ENCODE peak calls at places on chromosomes 1 and 21, in ten cellular contexts. L is heart right ventricle; N is aorta; O is right lobe of liver; J is vagina; R is CD4-positive, alpha-beta memory T cell; Y is IMR-90; B is fibroblast of lung; P is breast epithelium; H is neuronal stem cell. X is an unnamed sample.

GRCh38 chr1:23837905-23838304 is 12.7 kb upstream of the HMGCL start:
- DNase-seq in B (no peak), O (no peak), J (no peak), L (peak; percentile 16), R (no peak), Y (no peak), P (no peak), N (peak; percentile 46), H (no peak), X (no peak)

GRCh38 chr1:220353229-220354012 is 81.2 kb upstream of the RAB3GAP2 start:
- DNase-seq in N (no peak), R (no peak), B (no peak), P (no peak), L (no peak), Y (no peak), J (no peak), O (no peak), H (no peak), X (no peak)

GRCh38 chr21:20031807-20032206 is 966.4 kb upstream of the NCAM2 start:
- DNase-seq in Y (no peak), O (no peak), J (no peak), B (no peak), R (no peak), P (no peak), L (no peak), N (no peak), H (no peak), X (no peak)

GRCh38 chr1:177247777-177248176 is 77.0 kb downstream of the BRINP2 start:
- DNase-seq in N (no peak), H (no peak), R (no peak), B (no peak), O (no peak), P (no peak), Y (no peak), L (no peak), J (no peak), X (no peak)

GRCh38 chr1:211258756-211259595 is at the start of gene RCOR3:
- DNase-seq in B (peak; percentile 94), O (peak; percentile 96), N (peak; percentile 97), P (peak; percentile 94), H (peak; percentile 95), R (peak; percentile 91), Y (peak; percentile 87), J (no peak), L (peak; percentile 96), X (peak; percentile 89)

GRCh38 chr1:102191723-102192122 is 195.0 kb upstream of the OLFM3 start:
- DNase-seq in Y (no peak), P (no peak), N (no peak), L (no peak), R (no peak), B (peak; percentile 2), O (no peak), J (no peak), H (peak; percentile 62), X (no peak)

GRCh38 chr21:38820471-38821239 is 14.9 kb downstream of the ETS2 start:
- DNase-seq in N (no peak), H (no peak), L (no peak), B (peak; percentile 62), O (peak; percentile 92), P (no peak), J (peak; percentile 93), R (no peak), Y (no peak), X (no peak)

GRCh38 chr1:107776898-107777663 is 187.9 kb downstream of the VAV3 start:
- DNase-seq in N (no peak), B (no peak), R (no peak), O (no peak), J (no peak), Y (no peak), P (no peak), L (no peak), H (no peak), X (no peak)

GRCh38 chr1:113981962-113982931 is 3.0 kb downstream of the OLFML3 start:
- DNase-seq in O (peak; percentile 51), J (no peak), H (no peak), B (peak; percentile 90), L (peak; percentile 54), Y (peak; percentile 82), P (no peak), R (no peak), N (peak; percentile 83), X (no peak)

GRCh38 chr1:228782662-228783414 is 47.6 kb downstream of the RHOU start:
- DNase-seq in H (no peak), P (no peak), R (no peak), J (no peak), B (peak; percentile 34), O (peak; percentile 63), L (no peak), N (no peak), Y (peak; percentile 57), X (no peak)

GRCh38 chr1:202791102-202791747 is 17.0 kb downstream of the KDM5B start:
- DNase-seq in P (no peak), N (no peak), B (no peak), H (no peak), R (no peak), L (no peak), J (no peak), O (no peak), Y (no peak), X (no peak)

GRCh38 chr1:205579711-205580110 is 52.1 kb downstream of the ELK4 start:
- DNase-seq in Y (no peak), P (no peak), H (no peak), R (no peak), N (no peak), O (peak; percentile 38), B (no peak), J (no peak), L (no peak), X (no peak)

GRCh38 chr1:64734289-64734652 is 10.6 kb upstream of the RAVER2 start:
- DNase-seq in R (no peak), H (no peak), O (no peak), N (no peak), Y (no peak), L (no peak), B (no peak), J (no peak), P (no peak), X (no peak)

GRCh38 chr21:22791376-22791775 is 1793.2 kb downstream of the NCAM2 start:
- DNase-seq in N (no peak), J (no peak), H (no peak), Y (no peak), P (no peak), R (no peak), O (no peak), L (no peak), B (no peak), X (no peak)

GRCh38 chr1:246987083-246987690 is 20.7 kb downstream of the ZNF695 start:
- DNase-seq in B (no peak), P (no peak), H (no peak), J (no peak), R (no peak), N (no peak), O (no peak), Y (no peak), L (no peak), X (no peak)
- H3K9me3 ChIP-seq in B (no peaks in the 10 kb centered on the region), P (peaks cover 94% of the 10 kb centered on the region), H (peaks cover 50% of the 10 kb centered on the region), J (peaks cover 29% of the 10 kb centered on the region), R (peaks cover 44% of the 10 kb centered on the region), N (peaks cover 11% of the 10 kb centered on the region), O (peaks cover 8% of the 10 kb centered on the region), Y (peaks cover 38% of the 10 kb centered on the region), L (peaks cover 100% of the 10 kb centered on the region), X (peaks cover 30% of the 10 kb centered on the region)

GRCh38 chr1:54826226-54826816 is 25.2 kb upstream of the TTC22 start:
- DNase-seq in N (no peak), O (peak; percentile 26), P (peak; percentile 24), L (no peak), H (no peak), J (peak; percentile 67), R (no peak), Y (no peak), B (no peak), X (no peak)
- H3K9me3 ChIP-seq in N (peaks cover 5% of the 10 kb centered on the region), O (no peaks in the 10 kb centered on the region), P (peaks cover 17% of the 10 kb centered on the region), L (peaks cover 58% of the 10 kb centered on the region), H (peaks cover 2% of the 10 kb centered on the region), J (peaks cover 5% of the 10 kb centered on the region), R (no peaks in the 10 kb centered on the region), Y (peaks cover 19% of the 10 kb centered on the region), B (no peaks in the 10 kb centered on the region), X (no peaks in the 10 kb centered on the region)

GRCh38 chr1:238242156-238242555 is 351.4 kb upstream of the ZP4 start:
- DNase-seq in H (no peak), L (no peak), J (no peak), O (no peak), P (no peak), N (no peak), B (no peak), R (no peak), Y (no peak), X (no peak)
- H3K9me3 ChIP-seq in H (no peaks in the 10 kb centered on the region), L (no peaks in the 10 kb centered on the region), J (no peaks in the 10 kb centered on the region), O (no peaks in the 10 kb centered on the region), P (no peaks in the 10 kb centered on the region), N (peaks cover 1% of the 10 kb centered on the region), B (no peaks in the 10 kb centered on the region), R (no peaks in the 10 kb centered on the region), Y (peaks cover 4% of the 10 kb centered on the region), X (no peaks in the 10 kb centered on the region)

DNA sequence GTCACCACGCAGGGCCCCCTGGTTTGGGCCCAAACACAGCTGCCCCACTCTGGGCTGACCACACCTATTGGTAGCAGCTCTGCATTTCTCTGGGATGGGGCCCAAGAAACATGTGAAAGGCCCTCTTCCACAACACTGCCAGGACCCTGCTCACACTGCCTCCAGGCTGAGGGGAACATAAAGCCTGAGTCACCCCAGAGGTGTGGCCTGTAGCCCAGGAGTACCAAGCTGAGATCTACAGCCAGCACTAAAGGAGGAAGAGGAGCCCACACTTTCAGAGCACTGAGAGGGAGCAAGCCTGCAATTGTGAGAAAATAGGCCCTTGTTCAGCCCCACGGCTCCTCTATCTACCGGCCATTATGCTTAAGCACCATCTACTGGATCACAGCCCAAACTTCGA is 14.4 kb upstream of the OR2T10 start:
- DNase-seq in R (no peak), N (no peak), P (no peak), H (no peak), J (no peak), B (no peak), L (no peak), O (no peak), Y (no peak), X (no peak)
- H3K9me3 ChIP-seq in R (no peaks in the 10 kb centered on the region), N (no peaks in the 10 kb centered on the region), P (no peaks in the 10 kb centered on the region), H (peaks cover 13% of the 10 kb centered on the region), J (no peaks in the 10 kb centered on the region), B (no peaks in the 10 kb centered on the region), L (no peaks in the 10 kb centered on the region), O (no peaks in the 10 kb centered on the region), Y (no peaks in the 10 kb centered on the region), X (no peaks in the 10 kb centered on the region)

DNA sequence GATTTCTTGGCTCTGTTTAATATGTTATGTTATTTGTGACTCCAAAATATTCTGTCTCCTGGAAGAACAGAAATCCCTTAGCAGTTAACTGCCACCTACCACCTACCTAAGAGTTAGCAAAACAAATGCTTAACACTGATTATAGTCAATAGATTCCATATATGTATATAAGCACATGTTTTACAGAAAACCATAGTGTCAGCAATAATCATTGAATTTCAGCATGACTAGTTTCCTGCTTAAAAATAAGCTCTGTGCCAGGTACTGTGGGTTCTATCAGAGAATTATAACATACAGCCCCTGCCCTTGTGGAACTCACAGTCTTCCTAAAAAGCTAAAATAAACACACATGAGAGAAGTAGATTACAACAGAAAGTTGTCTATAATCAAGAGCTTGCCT is 561.9 kb upstream of the CAMK1G start:
- DNase-seq in R (no peak), H (no peak), N (no peak), L (no peak), Y (no peak), J (no peak), B (no peak), O (no peak), P (no peak), X (no peak)
- H3K9me3 ChIP-seq in R (no peaks in the 10 kb centered on the region), H (peaks cover 2% of the 10 kb centered on the region), N (peaks cover 10% of the 10 kb centered on the region), L (peaks cover 19% of the 10 kb centered on the region), Y (peaks cover 11% of the 10 kb centered on the region), J (no peaks in the 10 kb centered on the region), B (no peaks in the 10 kb centered on the region), O (no peaks in the 10 kb centered on the region), P (peaks cover 19% of the 10 kb centered on the region), X (no peaks in the 10 kb centered on the region)

GRCh38 chr1:7441442-7441841 is 329.7 kb upstream of the VAMP3 start:
- DNase-seq in N (no peak), J (no peak), R (no peak), O (no peak), B (no peak), P (no peak), L (no peak), H (no peak), Y (no peak), X (no peak)
- H3K9me3 ChIP-seq in N (no peaks in the 10 kb centered on the region), J (no peaks in the 10 kb centered on the region), R (no peaks in the 10 kb centered on the region), O (no peaks in the 10 kb centered on the region), B (no peaks in the 10 kb centered on the region), P (no peaks in the 10 kb centered on the region), L (no peaks in the 10 kb centered on the region), H (no peaks in the 10 kb centered on the region), Y (no peaks in the 10 kb centered on the region), X (no peaks in the 10 kb centered on the region)

X was measured in CD8-positive, alpha-beta T cell.